ENCODE peak calls at places on chromosome 2, in seven cellular contexts. One of them, this sample, is unnamed.

GRCh38 chr2:9738718-9739496 is 104.4 kb upstream of the TAF1B start:
- DNase-seq in KBM-7: peak
- DNase-seq in astrocyte: no peak
- DNase-seq in activated T-cell treated with anti-CD3 and anti-CD28 coated beads, Interleukin-2, amount 50 U/mL, for 72 hours: no peak
- DNase-seq in stimulated activated naive CD4-positive, alpha-beta T cell: peak
- DNase-seq in RPMI7951: no peak
- DNase-seq in D341Med: no peak
- DNase-seq in this sample: no peak

GRCh38 chr2:223976635-223977226 is 19.5 kb downstream of the MRPL44 start:
- DNase-seq in KBM-7: no peak
- DNase-seq in astrocyte: peak
- DNase-seq in activated T-cell treated with anti-CD3 and anti-CD28 coated beads, Interleukin-2, amount 50 U/mL, for 72 hours: no peak
- DNase-seq in stimulated activated naive CD4-positive, alpha-beta T cell: no peak
- DNase-seq in RPMI7951: peak
- DNase-seq in D341Med: no peak
- DNase-seq in this sample: peak

GRCh38 chr2:176110975-176111663 is 4.0 kb downstream of the HOXD11 start:
- DNase-seq in KBM-7: peak
- DNase-seq in astrocyte: no peak
- DNase-seq in activated T-cell treated with anti-CD3 and anti-CD28 coated beads, Interleukin-2, amount 50 U/mL, for 72 hours: peak
- DNase-seq in stimulated activated naive CD4-positive, alpha-beta T cell: no peak
- DNase-seq in RPMI7951: peak
- DNase-seq in D341Med: peak
- DNase-seq in this sample: no peak

GRCh38 chr2:104434363-104434792 is 419.5 kb upstream of the POU3F3 start:
- DNase-seq in KBM-7: no peak
- DNase-seq in astrocyte: peak
- DNase-seq in activated T-cell treated with anti-CD3 and anti-CD28 coated beads, Interleukin-2, amount 50 U/mL, for 72 hours: peak
- DNase-seq in stimulated activated naive CD4-positive, alpha-beta T cell: no peak
- DNase-seq in RPMI7951: no peak
- DNase-seq in D341Med: no peak
- DNase-seq in this sample: no peak

GRCh38 chr2:28419705-28420270 is 27.1 kb downstream of the FOSL2 start:
- DNase-seq in KBM-7: no peak
- DNase-seq in astrocyte: no peak
- DNase-seq in activated T-cell treated with anti-CD3 and anti-CD28 coated beads, Interleukin-2, amount 50 U/mL, for 72 hours: no peak
- DNase-seq in stimulated activated naive CD4-positive, alpha-beta T cell: no peak
- DNase-seq in RPMI7951: no peak
- DNase-seq in D341Med: no peak
- DNase-seq in this sample: no peak

GRCh38 chr2:128793414-128793813 is 474.7 kb upstream of the HS6ST1 start:
- DNase-seq in KBM-7: no peak
- DNase-seq in astrocyte: no peak
- DNase-seq in activated T-cell treated with anti-CD3 and anti-CD28 coated beads, Interleukin-2, amount 50 U/mL, for 72 hours: no peak
- DNase-seq in stimulated activated naive CD4-positive, alpha-beta T cell: no peak
- DNase-seq in RPMI7951: no peak
- DNase-seq in D341Med: no peak
- DNase-seq in this sample: no peak

GRCh38 chr2:112198780-112199179 is 56.1 kb downstream of the ZC3H8 start:
- DNase-seq in KBM-7: no peak
- DNase-seq in astrocyte: no peak
- DNase-seq in activated T-cell treated with anti-CD3 and anti-CD28 coated beads, Interleukin-2, amount 50 U/mL, for 72 hours: no peak
- DNase-seq in stimulated activated naive CD4-positive, alpha-beta T cell: no peak
- DNase-seq in RPMI7951: no peak
- DNase-seq in D341Med: no peak
- DNase-seq in this sample: no peak

GRCh38 chr2:27003857-27004256 is 28.9 kb upstream of the TMEM214 start:
- DNase-seq in KBM-7: no peak
- DNase-seq in astrocyte: peak
- DNase-seq in activated T-cell treated with anti-CD3 and anti-CD28 coated beads, Interleukin-2, amount 50 U/mL, for 72 hours: no peak
- DNase-seq in stimulated activated naive CD4-positive, alpha-beta T cell: no peak
- DNase-seq in RPMI7951: peak
- DNase-seq in D341Med: no peak
- DNase-seq in this sample: peak

GRCh38 chr2:198096965-198097364 is 292.6 kb downstream of the PLCL1 start:
- DNase-seq in KBM-7: no peak
- DNase-seq in astrocyte: no peak
- DNase-seq in activated T-cell treated with anti-CD3 and anti-CD28 coated beads, Interleukin-2, amount 50 U/mL, for 72 hours: no peak
- DNase-seq in stimulated activated naive CD4-positive, alpha-beta T cell: no peak
- DNase-seq in RPMI7951: no peak
- DNase-seq in D341Med: no peak
- DNase-seq in this sample: no peak